ENCODE peak calls at places on chromosomes 13 and 19, in six cellular contexts. Y is psoas muscle, R is IMR-90, P is ovary, G is heart left ventricle, W is prostate gland. I is an unnamed sample.

GRCh38 chr13:48492123-48493075 is 40.5 kb downstream of the RCBTB2 start:
- DNase-seq in P (peak; percentile 75), Y (peak; percentile 76), W (peak; percentile 30), G (peak; percentile 88), R (peak; percentile 18), I (peak; percentile 78)

GRCh38 chr13:93254775-93255174 is 28.2 kb downstream of the GPC6 start:
- DNase-seq in Y (no peak), G (no peak), W (no peak), P (no peak), R (no peak), I (no peak)

GRCh38 chr13:42574011-42574410 is at the start of gene TNFSF11:
- DNase-seq in R (no peak), G (no peak), P (no peak), Y (no peak), W (no peak), I (no peak)

GRCh38 chr13:45040173-45040572 is 50.8 kb downstream of the GPALPP1 start:
- DNase-seq in R (no peak), P (no peak), Y (no peak), G (no peak), W (no peak), I (no peak)

GRCh38 chr19:55352040-55352439 is 2.5 kb downstream of the COX6B2 start:
- DNase-seq in G (no peak), R (no peak), Y (no peak), P (no peak), W (no peak), I (no peak)

GRCh38 chr19:33156354-33156753 is 24.4 kb downstream of the WDR88 start:
- DNase-seq in G (no peak), Y (no peak), W (no peak), R (peak; percentile 41), P (no peak), I (no peak)

GRCh38 chr19:3693030-3693925 is 7.0 kb downstream of the PIP5K1C start:
- DNase-seq in Y (no peak), W (no peak), R (no peak), P (no peak), G (no peak), I (no peak)

GRCh38 chr19:41031926-41032325 is 40.8 kb downstream of the CYP2B6 start:
- DNase-seq in W (no peak), Y (no peak), G (no peak), P (no peak), R (no peak), I (no peak)

GRCh38 chr19:13974073-13974472 is 21.8 kb downstream of the DCAF15 start:
- DNase-seq in R (no peak), Y (no peak), P (no peak), G (no peak), W (peak; percentile 78), I (no peak)

GRCh38 chr13:80338781-80339577 is 1.9 kb downstream of the SPRY2 start:
- DNase-seq in W (peak; percentile 85), G (peak; percentile 80), R (peak; percentile 88), Y (peak; percentile 78), P (peak; percentile 67), I (peak; percentile 59)

GRCh38 chr13:93151277-93151676 is 75.3 kb upstream of the GPC6 start:
- DNase-seq in W (no peak), G (no peak), P (no peak), R (peak; percentile 91), Y (no peak), I (no peak)

GRCh38 chr13:45809810-45810394 is 41.7 kb downstream of the SIAH3 start:
- DNase-seq in R (no peak), W (no peak), Y (no peak), P (no peak), G (no peak), I (no peak)

GRCh38 chr13:89465366-89465765 is 1794.2 kb downstream of the SLITRK5 start:
- DNase-seq in W (no peak), G (no peak), R (no peak), P (no peak), Y (no peak), I (no peak)

GRCh38 chr13:108494991-108495661 is 134.3 kb upstream of the MYO16 start:
- DNase-seq in P (no peak), W (no peak), R (no peak), G (no peak), Y (no peak), I (no peak)

GRCh38 chr19:10861118-10861651 is 10.2 kb upstream of the CARM1 start:
- DNase-seq in R (no peak), W (no peak), Y (no peak), G (no peak), P (no peak), I (no peak)

GRCh38 chr13:114131581-114132418 is 623 bp downstream of the RASA3 start:
- DNase-seq in P (no peak), G (peak; percentile 39), R (no peak), W (no peak), Y (no peak), I (no peak)

DNA sequence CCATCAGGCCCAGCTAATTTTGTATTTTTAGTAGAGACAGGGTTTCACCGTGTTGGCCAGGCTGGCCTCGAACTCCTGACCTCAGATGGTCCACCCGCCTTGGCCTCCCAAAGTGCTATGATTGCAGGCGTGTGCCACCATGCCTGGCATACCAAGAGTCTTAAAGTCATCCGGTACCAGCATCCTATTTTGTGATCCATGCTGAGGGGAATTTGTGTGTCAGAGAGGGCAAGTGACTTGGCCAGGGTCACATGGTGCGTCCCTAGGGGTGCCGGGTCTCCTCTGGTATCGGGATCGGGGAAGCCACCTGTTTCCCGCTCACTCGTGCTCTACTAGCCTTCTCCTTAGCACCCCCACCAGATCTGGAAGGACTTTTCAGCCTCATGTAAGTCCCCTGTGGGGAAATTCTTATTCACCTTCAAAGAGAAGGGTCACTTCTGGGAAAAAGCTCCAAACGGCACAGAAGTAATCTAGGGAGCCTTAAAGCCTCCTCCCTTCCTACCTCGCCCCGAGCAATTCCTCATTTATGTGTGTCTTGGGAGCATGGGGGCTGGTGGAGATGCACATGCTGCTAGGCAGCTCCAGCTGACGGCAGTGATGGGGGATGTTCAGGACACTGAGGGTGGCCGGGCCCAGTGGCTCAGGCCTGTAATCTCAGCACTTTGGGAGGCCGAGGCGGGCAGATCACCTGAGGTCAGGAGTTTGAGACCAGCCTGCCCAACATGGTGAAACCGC is 6.1 kb upstream of the ANKLE1 start:
- DNase-seq in W (no peak), P (no peak), R (no peak), G (no peak), Y (no peak), I (no peak)
- TF ChIP-seq CTCF in W (no peak), P (no peak), R (no peak), G (no peak), Y (no peak), I (no peak)

GRCh38 chr13:40486518-40487163 is 179.8 kb downstream of the FOXO1 start:
- DNase-seq in W (no peak), G (no peak), Y (no peak), P (no peak), R (no peak), I (no peak)

GRCh38 chr13:40492511-40492910 is 173.9 kb downstream of the FOXO1 start:
- DNase-seq in Y (no peak), W (no peak), G (peak; percentile 85), R (no peak), P (no peak), I (peak; percentile 49)

GRCh38 chr13:40490086-40490723 is 176.2 kb downstream of the FOXO1 start:
- DNase-seq in W (no peak), G (no peak), P (no peak), Y (no peak), R (no peak), I (no peak)

GRCh38 chr13:40485611-40486517 is 180.6 kb downstream of the FOXO1 start:
- DNase-seq in Y (no peak), G (no peak), W (no peak), R (no peak), P (no peak), I (peak; percentile 47)

DNA sequence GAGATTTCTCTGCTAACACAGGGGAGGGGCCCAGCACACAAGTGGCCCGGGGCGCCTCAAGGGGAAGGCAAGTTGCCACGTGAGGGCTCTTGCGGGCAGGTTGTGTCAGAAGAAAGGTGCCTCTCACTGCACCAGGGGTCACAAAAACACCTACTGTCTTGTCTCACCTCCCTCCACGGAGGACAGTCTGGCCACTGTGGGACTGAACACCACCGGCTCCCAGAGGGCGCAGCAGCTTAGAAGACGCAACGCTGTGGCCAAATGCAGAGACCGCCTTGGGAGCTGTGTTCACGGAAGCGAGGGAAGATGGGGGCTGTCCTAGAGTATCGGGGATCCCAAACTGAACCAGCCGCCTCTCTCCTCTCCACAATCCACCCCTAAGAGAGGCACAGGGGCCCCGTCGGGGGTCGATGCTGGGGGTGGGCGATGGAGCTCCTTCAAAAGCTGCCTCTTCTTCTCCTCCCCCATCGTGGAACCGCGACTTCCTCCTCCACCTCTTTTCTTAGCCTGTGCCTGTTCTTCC is 177.5 kb downstream of the FOXO1 start:
- DNase-seq in R (no peak), Y (no peak), W (no peak), P (no peak), G (no peak), I (peak; percentile 54)
- H3K4me1 ChIP-seq in R (no peaks in the 10 kb centered on the region), Y (no peaks in the 10 kb centered on the region), W (no peaks in the 10 kb centered on the region), P (peaks cover 2% of the 10 kb centered on the region), G (no peaks in the 10 kb centered on the region), I (no peaks in the 10 kb centered on the region)

GRCh38 chr19:57583104-57583520 is 833 bp upstream of the ZIK1 start:
- DNase-seq in Y (no peak), W (no peak), R (no peak), G (no peak), P (no peak), I (no peak)

GRCh38 chr19:57576661-57577060 is 2.0 kb downstream of the ZNF416 start:
- DNase-seq in G (no peak), Y (no peak), R (no peak), P (no peak), W (no peak), I (no peak)

GRCh38 chr19:57583521-57584416 is at the start of gene ZIK1:
- DNase-seq in G (peak; percentile 96), P (peak; percentile 89), R (peak; percentile 92), W (peak; percentile 89), Y (peak; percentile 86), I (peak; percentile 94)

DNA sequence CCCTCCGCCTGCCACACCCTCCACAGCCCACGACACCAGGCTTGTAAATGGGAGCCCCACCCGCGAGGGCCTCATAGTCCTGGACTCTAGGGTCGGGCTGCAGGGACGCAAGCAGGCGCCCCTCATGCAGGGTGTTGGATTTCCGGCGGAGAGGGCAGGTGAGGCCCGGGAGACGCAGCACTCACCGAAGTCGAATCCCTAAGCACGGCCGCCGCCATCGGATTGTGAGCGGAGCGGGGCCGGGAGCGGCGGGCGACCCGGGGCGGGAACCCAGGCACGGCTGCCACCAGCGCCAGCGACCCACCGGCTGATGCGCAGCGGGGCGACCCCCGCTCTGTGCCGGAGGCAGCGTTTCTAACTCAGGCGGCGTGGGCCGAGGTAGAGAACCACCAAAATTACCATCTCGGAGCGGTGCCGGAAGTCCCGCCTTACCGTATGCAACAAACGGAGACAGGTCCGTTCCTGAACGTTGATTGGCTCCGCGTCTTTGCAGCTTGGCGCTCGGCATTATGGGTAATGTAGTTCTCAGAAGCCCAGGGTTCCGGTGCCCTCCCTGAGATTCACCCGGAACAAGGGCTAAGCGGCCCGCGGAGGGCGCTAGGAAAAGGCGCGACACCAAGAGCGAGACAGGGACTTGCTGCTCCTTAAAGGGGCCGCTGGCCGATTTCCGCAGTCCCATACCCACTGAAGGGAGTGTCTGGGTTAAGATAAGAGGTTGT is at the start of gene ZNF416:
- DNase-seq in R (peak; percentile 99), Y (peak; percentile 96), P (peak; percentile 95), G (peak; percentile 98), W (peak; percentile 98), I (peak; percentile 99)
- TF ChIP-seq CTCF in R (peak; percentile 39), Y (peak; percentile 17), P (no peak), G (peak; percentile 39), W (no peak), I (no peak)

DNA sequence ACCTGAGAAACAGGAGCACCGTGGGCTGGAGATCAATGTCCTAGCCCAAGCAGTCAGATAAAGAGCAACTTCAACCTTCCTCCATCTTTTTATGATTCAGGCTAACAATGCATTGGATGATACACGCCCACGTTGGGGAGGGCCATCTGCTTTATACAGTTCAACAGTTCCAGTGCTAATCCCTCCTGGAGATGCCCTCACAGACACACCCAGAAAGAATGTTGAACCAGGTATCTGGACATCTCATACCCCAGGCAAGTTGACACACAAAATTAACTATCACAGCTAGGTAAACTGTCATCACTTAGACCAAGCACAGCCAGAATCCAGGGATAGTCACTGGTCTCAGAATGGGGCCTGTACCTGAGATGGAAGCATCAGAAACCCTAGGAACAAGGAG is 20.6 kb upstream of the SERPINE3 start:
- DNase-seq in R (no peak), G (no peak), W (no peak), P (no peak), Y (no peak), I (no peak)
- H3K4me1 ChIP-seq in R (peaks cover 2% of the 10 kb centered on the region), G (no peaks in the 10 kb centered on the region), W (no peaks in the 10 kb centered on the region), P (peaks cover 2% of the 10 kb centered on the region), Y (peaks cover 4% of the 10 kb centered on the region), I (no peaks in the 10 kb centered on the region)

I was measured in ascending aorta.